ENCODE peak calls at places on chromosomes 13 and 19, in nine cellular contexts. M is CD8-positive, alpha-beta T cell; Y is upper lobe of left lung; C is GM12865; T is MM.1S; G is GM10248; B is thoracic aorta; E is epithelial cell of esophagus; F is fibroblast of mammary gland. N is an unnamed sample.

GRCh38 chr13:113923376-113924063 is 50.4 kb downstream of the C13orf46 start:
- DNase-seq in F (no peak), C (no peak), E (no peak), Y (peak), B (no peak), G (no peak), T (no peak), M (no peak), N (no peak)

GRCh38 chr19:2051771-2052704 is 994 bp upstream of the MKNK2 start:
- DNase-seq in T (no peak), G (no peak), E (peak), B (no peak), Y (peak), C (peak), M (peak), F (no peak), N (peak)

GRCh38 chr13:40390290-40391008 is 276.0 kb downstream of the FOXO1 start:
- DNase-seq in M (no peak), E (no peak), B (no peak), G (no peak), F (no peak), C (no peak), Y (no peak), T (no peak), N (no peak)

GRCh38 chr13:78596701-78597550 is 6.4 kb downstream of the POU4F1 start:
- DNase-seq in B (no peak), E (no peak), G (no peak), Y (no peak), M (no peak), T (no peak), C (no peak), F (no peak), N (no peak)

GRCh38 chr19:33449799-33450198 is 71.8 kb downstream of the PEPD start:
- DNase-seq in Y (no peak), G (no peak), F (no peak), C (no peak), M (no peak), B (no peak), E (no peak), T (no peak), N (no peak)

GRCh38 chr19:43447655-43448054 is 17.8 kb downstream of the LYPD3 start:
- DNase-seq in C (no peak), M (no peak), E (no peak), Y (no peak), T (no peak), F (no peak), G (no peak), B (no peak), N (no peak)

GRCh38 chr19:41548954-41549688 is 26.8 kb upstream of the CEACAM21 start:
- DNase-seq in M (peak), T (peak), G (peak), Y (no peak), C (peak), E (no peak), F (no peak), B (no peak), N (no peak)

GRCh38 chr13:79307866-79308298 is 98.2 kb downstream of the RBM26 start:
- DNase-seq in Y (no peak), E (peak), T (no peak), B (no peak), C (peak), M (no peak), F (peak), G (no peak), N (no peak)

GRCh38 chr13:51237887-51238286 is 15.7 kb downstream of the FAM124A start:
- DNase-seq in E (no peak), F (no peak), C (no peak), T (no peak), Y (no peak), B (no peak), M (no peak), G (no peak), N (no peak)

GRCh38 chr19:5951338-5951861 is 26.5 kb downstream of the RANBP3 start:
- DNase-seq in M (no peak), T (no peak), C (no peak), E (no peak), G (peak), F (no peak), Y (peak), B (no peak), N (no peak)

GRCh38 chr13:30376426-30377311 is 45.6 kb upstream of the UBE2L5 start:
- DNase-seq in Y (peak), F (no peak), M (peak), T (peak), C (peak), E (peak), B (no peak), G (peak), N (peak)

GRCh38 chr19:41218615-41219507 is at the start of gene AXL:
- DNase-seq in M (no peak), G (no peak), B (peak), T (no peak), Y (peak), E (peak), C (no peak), F (peak), N (no peak)

GRCh38 chr13:44109986-44110640 is 230.4 kb downstream of the LACC1 start:
- DNase-seq in M (no peak), C (no peak), E (peak), G (no peak), T (no peak), Y (no peak), F (no peak), B (no peak), N (no peak)

GRCh38 chr13:97119899-97120745 is 102.0 kb upstream of the MBNL2 start:
- DNase-seq in F (peak), E (peak), G (no peak), C (no peak), Y (no peak), B (no peak), M (no peak), T (no peak), N (no peak)

GRCh38 chr13:23558675-23559536 is 11.3 kb upstream of the TNFRSF19 start:
- DNase-seq in M (no peak), F (peak), B (no peak), G (no peak), E (peak), Y (peak), T (no peak), C (peak), N (no peak)

GRCh38 chr13:98459171-98459681 is 117.7 kb downstream of the STK24 start:
- DNase-seq in E (no peak), B (no peak), M (no peak), G (no peak), Y (no peak), F (no peak), C (no peak), T (no peak), N (no peak)

GRCh38 chr19:6800991-6801396 is 28.5 kb downstream of the VAV1 start:
- DNase-seq in M (no peak), G (no peak), T (peak), F (peak), B (no peak), Y (no peak), C (no peak), E (peak), N (no peak)

GRCh38 chr19:4369888-4370260 is 26.5 kb downstream of the MPND start:
- DNase-seq in Y (peak), F (peak), M (peak), B (no peak), C (peak), E (peak), T (peak), G (peak), N (peak)

GRCh38 chr13:101941095-101941777 is 460.6 kb downstream of the FGF14 start:
- DNase-seq in B (no peak), Y (no peak), E (peak), G (no peak), F (peak), M (no peak), T (no peak), C (no peak), N (no peak)

GRCh38 chr13:45473627-45474026 is 8.9 kb downstream of the COG3 start:
- DNase-seq in E (no peak), C (peak), B (no peak), T (no peak), Y (no peak), G (no peak), M (peak), F (no peak), N (no peak)

GRCh38 chr19:4258181-4258580 is 11.3 kb downstream of the YJU2 start:
- DNase-seq in B (no peak), M (no peak), G (no peak), F (no peak), C (no peak), Y (no peak), T (no peak), E (no peak), N (no peak)

GRCh38 chr13:32047796-32048195 is 16.2 kb downstream of the FRY start:
- DNase-seq in T (no peak), G (no peak), Y (no peak), B (no peak), F (no peak), M (no peak), C (peak), E (no peak), N (no peak)

GRCh38 chr19:12997225-12997966 is 2.1 kb downstream of the NFIX start:
- DNase-seq in G (no peak), E (no peak), M (no peak), C (no peak), B (no peak), F (no peak), T (no peak), Y (no peak), N (no peak)

GRCh38 chr13:40932252-40932651 is 86.9 kb downstream of the ELF1 start:
- DNase-seq in F (no peak), T (no peak), M (no peak), C (no peak), E (no peak), B (no peak), Y (no peak), G (no peak), N (no peak)

GRCh38 chr13:23020246-23020843 is 160.4 kb upstream of the SGCG start:
- DNase-seq in T (peak), F (peak), Y (peak), C (peak), E (peak), B (no peak), M (no peak), G (peak), N (no peak)

GRCh38 chr19:2251577-2252480 is 2.7 kb downstream of the AMH start:
- DNase-seq in F (no peak), M (peak), Y (no peak), T (no peak), E (no peak), G (no peak), B (no peak), C (no peak), N (no peak)

GRCh38 chr19:35887197-35887596 is 13.1 kb downstream of the NFKBID start:
- DNase-seq in B (no peak), Y (no peak), G (no peak), E (no peak), T (no peak), M (no peak), C (no peak), F (no peak), N (no peak)

GRCh38 chr13:41356788-41357187 is 45.7 kb downstream of the NAA16 start:
- DNase-seq in E (peak), F (no peak), B (no peak), C (no peak), G (no peak), Y (no peak), M (peak), T (no peak), N (no peak)

GRCh38 chr13:82654851-82655517 is 1227.3 kb downstream of the SLITRK1 start:
- DNase-seq in B (peak), T (no peak), E (peak), C (no peak), F (peak), Y (peak), G (no peak), M (peak), N (no peak)

GRCh38 chr13:50732712-50733111 is 110.8 kb downstream of the DLEU7 start:
- DNase-seq in G (no peak), Y (no peak), C (no peak), M (no peak), E (peak), F (peak), B (no peak), T (no peak), N (no peak)

GRCh38 chr19:37506387-37507166 is at the start of gene ZNF793:
- DNase-seq in B (peak), Y (peak), T (no peak), G (peak), F (peak), E (peak), M (peak), C (peak), N (peak)

GRCh38 chr13:39531646-39532045 is 71.3 kb downstream of the LHFPL6 start:
- DNase-seq in B (no peak), F (peak), T (no peak), Y (no peak), E (peak), M (no peak), C (no peak), G (no peak), N (no peak)

GRCh38 chr13:98309569-98310335 is 132.7 kb upstream of the RNF113B start:
- DNase-seq in F (no peak), B (no peak), Y (no peak), C (no peak), T (no peak), G (no peak), E (no peak), M (no peak), N (no peak)

GRCh38 chr19:28239270-28239669 is 973.7 kb downstream of the UQCRFS1 start:
- DNase-seq in Y (no peak), E (no peak), C (no peak), B (no peak), F (peak), M (no peak), G (no peak), T (no peak), N (no peak)

GRCh38 chr19:50658438-50659317 is 9.4 kb downstream of the C19orf81 start:
- DNase-seq in C (no peak), G (peak), Y (peak), M (peak), T (no peak), E (peak), F (peak), B (no peak), N (peak)
- TF ChIP-seq CTCF in C (no peak), G (no peak), Y (no peak), M (no peak), T (no peak), E (no peak), F (no peak), B (no peak), N (no peak)

GRCh38 chr19:17441241-17442135 is 7.0 kb downstream of the TMEM221 start:
- DNase-seq in E (peak), F (peak), G (peak), T (no peak), M (no peak), B (no peak), Y (no peak), C (peak), N (no peak)
- TF ChIP-seq CTCF in E (peak), F (peak), G (peak), T (peak), M (peak), B (peak), Y (no peak), C (peak), N (no peak)

GRCh38 chr13:67224148-67224846 is 5.8 kb downstream of the PCDH9 start:
- DNase-seq in C (peak), E (peak), M (peak), T (peak), F (peak), B (peak), Y (peak), G (no peak), N (peak)
- TF ChIP-seq CTCF in C (no peak), E (peak), M (peak), T (peak), F (peak), B (peak), Y (peak), G (peak), N (no peak)

DNA sequence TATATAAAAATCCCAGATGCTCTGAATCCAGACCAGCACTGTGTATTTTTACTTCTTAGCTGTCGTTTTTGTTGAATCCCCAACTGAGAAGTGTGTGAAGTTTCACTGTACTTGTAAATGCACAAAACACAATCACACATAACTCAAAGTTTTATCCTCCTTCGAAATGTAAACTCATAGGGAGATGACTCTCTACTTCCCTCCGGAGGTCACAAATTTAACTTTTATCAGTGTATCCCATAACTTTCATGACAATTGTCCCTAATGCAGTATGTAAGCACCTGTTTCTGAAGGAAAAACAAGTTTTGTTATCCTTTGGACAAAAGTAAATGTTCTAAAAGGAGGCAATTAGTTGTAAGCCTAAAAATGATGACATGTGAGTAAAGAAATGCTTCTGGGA is 665.0 kb upstream of the SLITRK6 start:
- DNase-seq in F (no peak), Y (no peak), C (no peak), M (no peak), E (peak), B (no peak), T (no peak), G (no peak), N (no peak)
- TF ChIP-seq CTCF in F (no peak), Y (no peak), C (no peak), M (no peak), E (peak), B (no peak), T (no peak), G (peak), N (no peak)

DNA sequence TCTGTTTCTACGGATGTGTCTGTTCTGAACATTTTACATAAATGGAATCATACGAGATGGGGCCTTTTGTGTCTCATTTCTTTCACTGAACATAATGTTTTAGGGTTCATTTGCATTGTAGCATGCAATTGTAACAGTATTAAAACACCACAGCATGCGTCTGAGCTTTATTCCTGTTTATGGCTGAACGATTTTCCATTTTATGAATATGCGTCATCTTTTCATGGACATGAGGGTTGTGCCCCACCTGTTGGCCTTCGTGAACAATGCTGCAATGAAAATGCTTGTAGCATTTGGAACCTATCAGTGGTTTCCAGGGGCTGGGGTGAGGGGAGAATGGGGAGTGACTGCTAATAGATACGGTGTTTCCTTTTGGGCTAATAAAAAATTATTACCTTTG is 5.1 kb downstream of the OR10H1 start:
- DNase-seq in Y (no peak), C (peak), E (no peak), M (no peak), B (no peak), T (no peak), G (no peak), F (peak), N (no peak)
- TF ChIP-seq CTCF in Y (peak), C (peak), E (peak), M (no peak), B (no peak), T (no peak), G (no peak), F (no peak), N (no peak)

GRCh38 chr19:11257827-11258380 is 4.4 kb downstream of the DOCK6 start:
- DNase-seq in B (no peak), M (no peak), E (peak), T (no peak), F (no peak), Y (no peak), G (no peak), C (no peak), N (no peak)

GRCh38 chr19:11256189-11256588 is 6.1 kb downstream of the DOCK6 start:
- DNase-seq in T (no peak), E (no peak), C (no peak), B (no peak), F (no peak), G (no peak), M (no peak), Y (peak), N (no peak)

GRCh38 chr19:11252665-11253355 is 9.5 kb downstream of the DOCK6 start:
- DNase-seq in M (no peak), E (no peak), G (no peak), B (no peak), F (no peak), T (no peak), Y (no peak), C (no peak), N (no peak)

GRCh38 chr19:11251650-11252314 is 10.5 kb downstream of the DOCK6 start:
- DNase-seq in T (no peak), E (no peak), M (no peak), F (no peak), C (no peak), B (no peak), Y (no peak), G (no peak), N (no peak)

DNA sequence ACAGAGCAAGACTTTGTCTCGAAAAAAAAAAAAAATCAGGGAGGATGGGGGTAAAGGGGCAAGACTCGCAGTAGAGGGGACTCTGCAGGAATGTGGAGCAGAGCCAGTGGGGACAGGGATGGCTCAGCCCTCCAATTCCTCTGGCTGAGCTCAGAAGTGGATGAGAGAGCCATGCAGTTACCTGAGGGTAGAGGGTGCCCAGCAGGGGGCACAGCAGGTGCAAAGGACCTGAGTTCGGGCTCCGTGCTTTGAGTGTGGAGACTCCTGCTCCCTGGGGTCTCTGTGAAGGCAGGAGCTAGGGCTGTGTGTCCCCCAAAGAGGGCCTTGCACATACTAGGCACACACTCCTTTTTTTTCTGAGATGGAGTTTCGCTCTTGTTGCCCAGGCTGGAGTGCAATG is 7.7 kb downstream of the DOCK6 start:
- DNase-seq in C (no peak), T (no peak), E (no peak), G (no peak), M (no peak), B (no peak), Y (no peak), F (no peak), N (no peak)
- TF ChIP-seq CTCF in C (peak), T (peak), E (peak), G (no peak), M (no peak), B (no peak), Y (no peak), F (no peak), N (no peak)

GRCh38 chr19:30877591-30878230 is 471.5 kb downstream of the TSHZ3 start:
- DNase-seq in C (no peak), T (no peak), G (no peak), E (no peak), Y (peak), B (no peak), F (no peak), M (no peak), N (no peak)
- TF ChIP-seq CTCF in C (no peak), T (no peak), G (no peak), E (no peak), Y (no peak), B (no peak), F (no peak), M (no peak), N (no peak)